ENCODE peak calls at places on chromosomes 16 and 17, in four cellular contexts. K is stimulated activated naive CD8-positive, alpha-beta T cell treated with anti-CD3 and anti-CD28 coated beads, Interleukin-15, Interleukin-2, amounts not matched to agents 100 U/mL and 50 U/mL, for 24 hours; B is progenitor cell of endocrine pancreas; U is T-helper 2 cell. A is an unnamed sample.
A peak's percentile ranks its signal among the peaks of the same experiment; 100 is the strongest.

GRCh38 chr16:89569506-89570341 is 5.8 kb upstream of the CPNE7 start:
- DNase-seq in K (no peak), B (no peak), U (no peak), A (no peak)

GRCh38 chr16:68287276-68288251 is 23.2 kb downstream of the SLC7A6OS start:
- DNase-seq in K (peak; percentile 54), B (no peak), U (no peak), A (peak; percentile 64)

GRCh38 chr17:2722611-2723010 is 11.0 kb upstream of the CLUH start:
- DNase-seq in K (no peak), B (no peak), U (no peak), A (no peak)

GRCh38 chr17:67689534-67690177 is 28.1 kb upstream of the NOL11 start:
- DNase-seq in K (peak; percentile 46), B (peak; percentile 23), U (peak; percentile 6), A (peak; percentile 66)

GRCh38 chr17:11240041-11240801 is 792 bp upstream of the SHISA6 start:
- DNase-seq in K (no peak), B (peak; percentile 28), U (no peak), A (no peak)

GRCh38 chr16:56094231-56094630 is 97.1 kb upstream of the GNAO1 start:
- DNase-seq in K (no peak), B (no peak), U (no peak), A (no peak)

GRCh38 chr16:68022728-68023537 is at the start of the genes DDX28 and DUS2:
- DNase-seq in K (peak; percentile 95), B (peak; percentile 87), U (peak; percentile 88), A (peak; percentile 95)

GRCh38 chr17:6374271-6374691 is 60.6 kb downstream of the AIPL1 start:
- DNase-seq in K (no peak), B (no peak), U (no peak), A (peak; percentile 7)

GRCh38 chr16:73527191-73527590 is 479.3 kb upstream of the ZFHX3 start:
- DNase-seq in K (no peak), B (no peak), U (no peak), A (no peak)

GRCh38 chr16:85916141-85916890 is 17.4 kb downstream of the IRF8 start:
- DNase-seq in K (no peak), B (no peak), U (no peak), A (no peak)

GRCh38 chr16:66524601-66525164 is 25.2 kb downstream of the TK2 start:
- DNase-seq in K (no peak), B (no peak), U (no peak), A (no peak)

GRCh38 chr16:48687421-48688038 is 77.5 kb upstream of the N4BP1 start:
- DNase-seq in K (peak; percentile 40), B (peak; percentile 29), U (no peak), A (peak; percentile 59)

GRCh38 chr17:50319630-50320029 is 26.3 kb upstream of the XYLT2 start:
- DNase-seq in K (no peak), B (no peak), U (no peak), A (no peak)

GRCh38 chr17:79788989-79789942 is 7.6 kb downstream of the CBX8 start:
- DNase-seq in K (no peak), B (no peak), U (no peak), A (no peak)

GRCh38 chr16:46929378-46930332 is 43.8 kb downstream of the DNAJA2 start:
- DNase-seq in K (peak; percentile 76), B (peak; percentile 71), U (peak; percentile 43), A (peak; percentile 72)

GRCh38 chr16:56262148-56262878 is 71.0 kb downstream of the GNAO1 start:
- DNase-seq in K (no peak), B (no peak), U (peak; percentile 34), A (peak; percentile 59)

GRCh38 chr16:22123146-22123545 is 30.8 kb downstream of the VWA3A start:
- DNase-seq in K (no peak), B (no peak), U (no peak), A (no peak)

GRCh38 chr17:28750178-28751047 is 6.6 kb downstream of the TRAF4 start:
- DNase-seq in K (peak; percentile 93), B (peak; percentile 88), U (peak; percentile 85), A (peak; percentile 98)

GRCh38 chr16:117381-118365 is 20.8 kb downstream of the NPRL3 start:
- DNase-seq in K (peak; percentile 77), B (peak; percentile 62), U (peak; percentile 49), A (peak; percentile 72)

GRCh38 chr17:80187493-80187892 is 17.7 kb downstream of the CARD14 start:
- DNase-seq in K (no peak), B (no peak), U (no peak), A (no peak)

GRCh38 chr16:88356727-88357199 is 26.0 kb upstream of the ZNF469 start:
- DNase-seq in K (no peak), B (no peak), U (no peak), A (no peak)

GRCh38 chr17:38454528-38454927 is 26.3 kb downstream of the ARHGAP23 start:
- DNase-seq in K (no peak), B (no peak), U (no peak), A (no peak)

GRCh38 chr17:622356-622755 is 92.3 kb downstream of the VPS53 start:
- DNase-seq in K (no peak), B (no peak), U (no peak), A (no peak)

GRCh38 chr17:39618956-39619785 is 7.6 kb upstream of the PPP1R1B start:
- DNase-seq in K (no peak), B (no peak), U (no peak), A (no peak)